ENCODE peak calls at places on chromosomes 16 and 17, in six cellular contexts. M is DND-41, Y is lower lobe of right lung, A is tibial nerve, S is ovary, K is heart right ventricle. E is an unnamed sample.

GRCh38 chr17:2174048-2174447 is 119.1 kb downstream of the HIC1 start:
- DNase-seq in M (no peak), Y (no peak), A (no peak), S (no peak), K (no peak), E (no peak)

GRCh38 chr17:65518256-65518655 is 43.2 kb downstream of the AXIN2 start:
- DNase-seq in M (no peak), Y (no peak), A (no peak), S (no peak), K (no peak), E (no peak)

GRCh38 chr16:86671486-86672214 is 93.3 kb downstream of the FOXL1 start:
- DNase-seq in M (no peak), Y (no peak), A (no peak), S (no peak), K (no peak), E (no peak)

GRCh38 chr17:1227917-1228751 is 42.1 kb upstream of the BHLHA9 start:
- DNase-seq in M (no peak), Y (peak; percentile 61), A (no peak), S (peak; percentile 16), K (peak; percentile 36), E (no peak)

GRCh38 chr16:30740364-30741251 is 7.6 kb upstream of the PHKG2 start:
- DNase-seq in M (no peak), Y (peak; percentile 91), A (peak; percentile 78), S (peak; percentile 77), K (peak; percentile 80), E (peak; percentile 85)

GRCh38 chr17:27323538-27324212 is 29.8 kb downstream of the WSB1 start:
- DNase-seq in M (no peak), Y (peak; percentile 86), A (peak; percentile 49), S (peak; percentile 44), K (peak; percentile 87), E (peak; percentile 81)

GRCh38 chr16:14365200-14365851 is 264.7 kb downstream of the PARN start:
- DNase-seq in M (no peak), Y (no peak), A (no peak), S (no peak), K (no peak), E (no peak)

GRCh38 chr17:17079761-17080160 is 37.5 kb downstream of the MPRIP start:
- DNase-seq in M (no peak), Y (peak; percentile 79), A (peak; percentile 28), S (no peak), K (peak; percentile 50), E (no peak)

GRCh38 chr17:58327363-58328194 is 1.0 kb downstream of the TSPOAP1 start:
- DNase-seq in M (no peak), Y (peak; percentile 55), A (no peak), S (no peak), K (no peak), E (no peak)

GRCh38 chr16:13919330-13919682 is 648 bp upstream of the ERCC4 start:
- DNase-seq in M (no peak), Y (no peak), A (no peak), S (no peak), K (no peak), E (no peak)

GRCh38 chr16:73615256-73615655 is 567.3 kb upstream of the ZFHX3 start:
- DNase-seq in M (no peak), Y (no peak), A (no peak), S (no peak), K (no peak), E (no peak)

GRCh38 chr17:82551779-82552457 is 32.4 kb downstream of the FOXK2 start:
- DNase-seq in M (peak; percentile 74), Y (peak; percentile 89), A (peak; percentile 51), S (peak; percentile 72), K (peak; percentile 70), E (peak; percentile 86)

GRCh38 chr16:77761204-77761603 is 27.2 kb upstream of the VAT1L start:
- DNase-seq in M (no peak), Y (no peak), A (no peak), S (no peak), K (no peak), E (no peak)

GRCh38 chr17:15154618-15155017 is 110.5 kb downstream of the PMP22 start:
- DNase-seq in M (no peak), Y (no peak), A (no peak), S (no peak), K (no peak), E (no peak)

GRCh38 chr17:75241143-75241430 is 20.3 kb downstream of the GGA3 start:
- DNase-seq in M (no peak), Y (no peak), A (peak; percentile 38), S (no peak), K (no peak), E (no peak)

GRCh38 chr16:54934536-54935410 is 4.1 kb downstream of the IRX5 start:
- DNase-seq in M (no peak), Y (peak; percentile 63), A (no peak), S (no peak), K (peak; percentile 42), E (no peak)
- TF ChIP-seq CTCF in M (peak; percentile 42), Y (no peak), A (no peak), S (no peak), K (no peak), E (no peak)

DNA sequence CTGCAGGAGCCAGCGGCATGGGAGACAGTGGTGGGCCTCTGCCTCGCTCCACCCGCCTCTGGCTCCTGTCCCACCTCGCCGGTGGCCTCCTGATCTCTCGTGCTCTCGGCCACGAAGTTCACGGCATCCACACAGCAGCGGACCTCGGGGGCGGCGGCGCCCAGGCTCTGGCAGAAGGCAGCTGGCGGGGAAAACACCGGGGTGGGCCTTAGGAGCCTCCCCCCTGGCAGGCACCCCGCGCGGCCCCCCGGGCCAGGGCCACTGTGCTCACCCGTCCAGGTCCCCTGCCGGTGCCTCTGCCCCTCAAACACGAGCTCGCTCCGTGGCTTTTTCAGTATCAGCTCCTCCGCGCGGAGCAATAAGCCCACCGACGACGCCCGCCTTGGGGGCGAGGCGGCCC is 409 bp upstream of the C17orf107 start:
- DNase-seq in M (no peak), Y (no peak), A (no peak), S (peak; percentile 47), K (no peak), E (no peak)
- H3K27ac ChIP-seq in M (no peak overlapping the region), Y (peak overlapping the region; percentile 49), A (peak overlapping the region; percentile 62), S (peak overlapping the region; percentile 77), K (no peak overlapping the region), E (peak overlapping the region; percentile 40)

GRCh38 chr17:19724501-19725420 is 8.4 kb upstream of the SLC47A2 start:
- DNase-seq in M (no peak), Y (peak; percentile 92), A (peak; percentile 48), S (peak; percentile 39), K (peak; percentile 34), E (no peak)
- H3K4me3 ChIP-seq in M (no peak overlapping the region), Y (peak overlapping the region; percentile 52), A (peak overlapping the region; percentile 41), S (no peak overlapping the region), K (peak overlapping the region; percentile 47), E (peak overlapping the region; percentile 55)

GRCh38 chr17:79155701-79156100 is 81.1 kb downstream of the ENGASE start:
- DNase-seq in M (no peak), Y (no peak), A (no peak), S (no peak), K (no peak), E (no peak)
- TF ChIP-seq CTCF in M (no peak), Y (no peak), A (no peak), S (no peak), K (no peak), E (no peak)

GRCh38 chr17:41773731-41774193 is 12.7 kb downstream of the JUP start:
- DNase-seq in M (no peak), Y (no peak), A (no peak), S (no peak), K (peak; percentile 38), E (no peak)

GRCh38 chr17:41777579-41778188 is 8.8 kb downstream of the JUP start:
- DNase-seq in M (no peak), Y (peak; percentile 71), A (peak; percentile 57), S (peak; percentile 88), K (peak; percentile 89), E (no peak)

GRCh38 chr17:41779954-41780353 is 6.6 kb downstream of the JUP start:
- DNase-seq in M (no peak), Y (no peak), A (no peak), S (no peak), K (no peak), E (no peak)

GRCh38 chr17:41775394-41776226 is 10.9 kb downstream of the JUP start:
- DNase-seq in M (no peak), Y (no peak), A (no peak), S (no peak), K (peak; percentile 51), E (no peak)

DNA sequence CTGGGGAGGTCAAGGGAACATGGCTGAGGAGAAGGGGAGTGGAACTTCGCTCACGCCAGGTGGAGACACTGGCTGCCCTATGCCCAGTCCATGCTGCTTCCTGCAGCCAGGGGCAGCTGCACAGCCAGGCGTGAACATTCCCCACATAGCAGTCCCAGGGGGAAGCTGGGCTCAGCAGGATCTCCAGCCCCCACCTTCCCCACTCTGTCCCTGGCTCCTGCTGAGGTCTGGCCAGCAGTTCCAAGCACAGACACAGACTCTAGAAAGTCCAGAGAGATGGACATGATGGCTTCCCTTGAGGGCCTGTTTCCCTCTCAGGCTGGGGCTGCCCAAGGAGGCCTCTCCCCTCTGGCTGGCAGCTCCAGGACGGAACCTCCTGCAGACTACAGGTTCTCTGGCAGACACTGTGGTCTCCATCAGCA is 9.3 kb downstream of the JUP start:
- DNase-seq in M (no peak), Y (no peak), A (no peak), S (peak; percentile 39), K (peak; percentile 79), E (no peak)
- H3K27ac ChIP-seq in M (no peak overlapping the region), Y (peak overlapping the region; percentile 83), A (peak overlapping the region; percentile 70), S (peak overlapping the region; percentile 87), K (peak overlapping the region; percentile 97), E (peak overlapping the region; percentile 85)

DNA sequence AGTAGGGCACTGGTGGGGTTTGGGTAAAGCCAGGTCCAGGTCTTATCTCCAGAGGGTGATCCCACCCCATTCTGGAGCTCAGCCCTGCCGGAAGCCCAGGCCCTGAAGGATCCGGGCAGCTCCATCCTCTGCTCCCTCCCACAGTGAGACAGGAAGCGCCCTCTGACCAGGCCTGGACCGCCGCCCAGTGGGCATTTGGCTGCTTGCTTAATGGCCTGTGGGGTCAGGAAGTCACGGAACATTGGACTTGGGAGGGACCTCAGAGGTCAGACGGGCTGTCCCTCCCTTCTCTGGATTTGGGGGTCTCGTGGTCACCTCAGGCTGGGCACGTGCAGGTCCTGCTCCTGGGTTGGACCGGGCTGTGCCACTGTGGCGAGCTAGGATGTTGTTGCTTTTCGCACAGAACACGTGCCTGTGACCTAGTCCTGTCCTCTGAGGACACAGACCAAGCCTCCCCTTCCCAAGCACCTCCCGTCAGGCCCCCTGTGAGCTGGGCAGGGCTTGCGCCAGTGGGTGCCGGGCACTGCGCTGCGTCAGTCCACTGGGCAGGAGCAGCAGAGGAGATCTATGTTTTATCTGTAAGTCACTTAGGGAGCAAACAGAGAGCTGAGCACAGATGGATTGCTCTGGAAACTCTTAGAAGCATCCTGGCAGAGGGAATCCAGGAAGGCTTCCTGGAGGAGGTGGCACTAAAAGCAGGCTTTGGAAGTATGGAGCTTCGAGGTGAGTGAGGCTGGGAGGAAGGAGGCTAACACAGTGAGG is 49.4 kb upstream of the GSE1 start:
- DNase-seq in M (no peak), Y (peak; percentile 88), A (peak; percentile 61), S (peak; percentile 67), K (peak; percentile 77), E (no peak)
- H3K4me3 ChIP-seq in M (no peak overlapping the region), Y (peak overlapping the region; percentile 17), A (no peak overlapping the region), S (no peak overlapping the region), K (no peak overlapping the region), E (peak overlapping the region; percentile 15)

GRCh38 chr16:56534847-56535383 is 15.1 kb upstream of the BBS2 start:
- DNase-seq in M (no peak), Y (no peak), A (no peak), S (no peak), K (no peak), E (no peak)
- TF ChIP-seq CTCF in M (no peak), Y (no peak), A (no peak), S (no peak), K (no peak), E (no peak)

GRCh38 chr17:49195746-49196145 is 14.6 kb downstream of the GNGT2 start:
- DNase-seq in M (no peak), Y (no peak), A (no peak), S (no peak), K (no peak), E (no peak)
- H3K27ac ChIP-seq in M (no peak overlapping the region), Y (no peak overlapping the region), A (no peak overlapping the region), S (no peak overlapping the region), K (no peak overlapping the region), E (no peak overlapping the region)

E was measured in coronary artery.